ENCODE peak calls at places on chromosomes 13 and 19, in seven cellular contexts. One of them, this sample, is unnamed.
A peak's percentile ranks its signal among the peaks of the same experiment; 100 is the strongest.

GRCh38 chr13:25177012-25177411 is 4.9 kb upstream of the AMER2 start:
- DNase-seq in activated CD4-positive, alpha-beta T cell treated with anti-CD3 and anti-CD28 coated beads for 24 hours: no peak
- DNase-seq in AG10803: no peak
- DNase-seq in T-helper 9 cell: no peak
- DNase-seq in adrenal gland: no peak
- DNase-seq in NCI-H1092: no peak
- DNase-seq in Daoy: no peak
- DNase-seq in this sample: no peak

GRCh38 chr19:29672933-29673336 is 7.7 kb downstream of the PLEKHF1 start:
- DNase-seq in activated CD4-positive, alpha-beta T cell treated with anti-CD3 and anti-CD28 coated beads for 24 hours: peak; percentile 77
- DNase-seq in AG10803: no peak
- DNase-seq in T-helper 9 cell: peak; percentile 81
- DNase-seq in adrenal gland: no peak
- DNase-seq in NCI-H1092: no peak
- DNase-seq in Daoy: no peak
- DNase-seq in this sample: no peak

GRCh38 chr19:6521718-6522646 is 8.8 kb upstream of the TNFSF9 start:
- DNase-seq in activated CD4-positive, alpha-beta T cell treated with anti-CD3 and anti-CD28 coated beads for 24 hours: no peak
- DNase-seq in AG10803: no peak
- DNase-seq in T-helper 9 cell: peak; percentile 50
- DNase-seq in adrenal gland: no peak
- DNase-seq in NCI-H1092: no peak
- DNase-seq in Daoy: peak; percentile 54
- DNase-seq in this sample: no peak

GRCh38 chr13:49533586-49534269 is 38.0 kb downstream of the PHF11 start:
- DNase-seq in activated CD4-positive, alpha-beta T cell treated with anti-CD3 and anti-CD28 coated beads for 24 hours: no peak
- DNase-seq in AG10803: no peak
- DNase-seq in T-helper 9 cell: no peak
- DNase-seq in adrenal gland: no peak
- DNase-seq in NCI-H1092: no peak
- DNase-seq in Daoy: no peak
- DNase-seq in this sample: no peak

GRCh38 chr13:73702419-73703071 is 431.7 kb downstream of the KLF12 start:
- DNase-seq in activated CD4-positive, alpha-beta T cell treated with anti-CD3 and anti-CD28 coated beads for 24 hours: no peak
- DNase-seq in AG10803: no peak
- DNase-seq in T-helper 9 cell: peak; percentile 6
- DNase-seq in adrenal gland: no peak
- DNase-seq in NCI-H1092: no peak
- DNase-seq in Daoy: no peak
- DNase-seq in this sample: no peak

GRCh38 chr13:110303644-110304043 is 3.3 kb downstream of the COL4A1 start:
- DNase-seq in activated CD4-positive, alpha-beta T cell treated with anti-CD3 and anti-CD28 coated beads for 24 hours: no peak
- DNase-seq in AG10803: no peak
- DNase-seq in T-helper 9 cell: no peak
- DNase-seq in adrenal gland: no peak
- DNase-seq in NCI-H1092: no peak
- DNase-seq in Daoy: no peak
- DNase-seq in this sample: no peak

GRCh38 chr19:51607077-51607476 is 23.1 kb downstream of the SIGLEC5 start:
- DNase-seq in activated CD4-positive, alpha-beta T cell treated with anti-CD3 and anti-CD28 coated beads for 24 hours: peak; percentile 6
- DNase-seq in AG10803: no peak
- DNase-seq in T-helper 9 cell: no peak
- DNase-seq in adrenal gland: no peak
- DNase-seq in NCI-H1092: no peak
- DNase-seq in Daoy: no peak
- DNase-seq in this sample: no peak

GRCh38 chr19:34436716-34437115 is 8.5 kb downstream of the UBA2 start:
- DNase-seq in activated CD4-positive, alpha-beta T cell treated with anti-CD3 and anti-CD28 coated beads for 24 hours: no peak
- DNase-seq in AG10803: no peak
- DNase-seq in T-helper 9 cell: no peak
- DNase-seq in adrenal gland: no peak
- DNase-seq in NCI-H1092: no peak
- DNase-seq in Daoy: no peak
- DNase-seq in this sample: no peak

GRCh38 chr19:2453431-2454025 is 3.2 kb downstream of the LMNB2 start:
- DNase-seq in activated CD4-positive, alpha-beta T cell treated with anti-CD3 and anti-CD28 coated beads for 24 hours: no peak
- DNase-seq in AG10803: no peak
- DNase-seq in T-helper 9 cell: no peak
- DNase-seq in adrenal gland: no peak
- DNase-seq in NCI-H1092: no peak
- DNase-seq in Daoy: no peak
- DNase-seq in this sample: no peak

GRCh38 chr19:51994048-51994644 is 7.5 kb upstream of the ZNF350 start:
- DNase-seq in activated CD4-positive, alpha-beta T cell treated with anti-CD3 and anti-CD28 coated beads for 24 hours: no peak
- DNase-seq in AG10803: no peak
- DNase-seq in T-helper 9 cell: no peak
- DNase-seq in adrenal gland: no peak
- DNase-seq in NCI-H1092: no peak
- DNase-seq in Daoy: no peak
- DNase-seq in this sample: no peak

GRCh38 chr19:53942001-53942786 is 20.5 kb upstream of the CACNG8 start:
- DNase-seq in activated CD4-positive, alpha-beta T cell treated with anti-CD3 and anti-CD28 coated beads for 24 hours: no peak
- DNase-seq in AG10803: no peak
- DNase-seq in T-helper 9 cell: no peak
- DNase-seq in adrenal gland: no peak
- DNase-seq in NCI-H1092: no peak
- DNase-seq in Daoy: peak; percentile 67
- DNase-seq in this sample: peak; percentile 37

GRCh38 chr19:36113895-36114762 is 546 bp downstream of the POLR2I start:
- DNase-seq in activated CD4-positive, alpha-beta T cell treated with anti-CD3 and anti-CD28 coated beads for 24 hours: peak; percentile 22
- DNase-seq in AG10803: peak; percentile 38
- DNase-seq in T-helper 9 cell: peak; percentile 6
- DNase-seq in adrenal gland: peak; percentile 43
- DNase-seq in NCI-H1092: peak; percentile 4
- DNase-seq in Daoy: peak; percentile 52
- DNase-seq in this sample: peak; percentile 75

GRCh38 chr19:29491995-29492577 is 33.7 kb upstream of the VSTM2B start:
- DNase-seq in activated CD4-positive, alpha-beta T cell treated with anti-CD3 and anti-CD28 coated beads for 24 hours: no peak
- DNase-seq in AG10803: no peak
- DNase-seq in T-helper 9 cell: no peak
- DNase-seq in adrenal gland: no peak
- DNase-seq in NCI-H1092: no peak
- DNase-seq in Daoy: no peak
- DNase-seq in this sample: no peak

GRCh38 chr19:16378291-16378889 is 53.8 kb downstream of the KLF2 start:
- DNase-seq in activated CD4-positive, alpha-beta T cell treated with anti-CD3 and anti-CD28 coated beads for 24 hours: no peak
- DNase-seq in AG10803: no peak
- DNase-seq in T-helper 9 cell: no peak
- DNase-seq in adrenal gland: no peak
- DNase-seq in NCI-H1092: no peak
- DNase-seq in Daoy: no peak
- DNase-seq in this sample: no peak

This sample was measured in NCI-H69.